ENCODE peak calls at places on chromosomes 11 and 22, in six cellular contexts. N is mesothelial cell of epicardium, Q is glutamatergic neuron, G is PC-3, L is fibroblast of pulmonary artery, A is CD14-positive monocyte. U is an unnamed sample.

GRCh38 chr11:617248-617911 is 1.6 kb upstream of the IRF7 start:
- DNase-seq in N (no peak), L (no peak), A (no peak), G (no peak), Q (no peak), U (no peak)

GRCh38 chr11:81634483-81634882 is 1099.2 kb downstream of the FAM181B start:
- DNase-seq in Q (no peak), A (no peak), G (no peak), N (no peak), L (no peak), U (no peak)

GRCh38 chr11:72684236-72684912 is 10.2 kb upstream of the PDE2A start:
- DNase-seq in A (no peak), L (peak), N (no peak), Q (peak), G (peak), U (peak)

GRCh38 chr11:68004551-68005335 is 846 bp upstream of the UNC93B1 start:
- DNase-seq in N (no peak), A (no peak), G (no peak), L (no peak), Q (no peak), U (no peak)

GRCh38 chr11:83122050-83122449 is 34.9 kb upstream of the PCF11 start:
- DNase-seq in L (no peak), G (no peak), A (no peak), Q (no peak), N (no peak), U (no peak)

GRCh38 chr11:124069429-124070401 is 28.6 kb upstream of the OR10G7 start:
- DNase-seq in L (peak), N (no peak), G (peak), A (peak), Q (peak), U (no peak)

GRCh38 chr11:29328961-29329441 is 687.8 kb downstream of the KCNA4 start:
- DNase-seq in L (peak), G (peak), Q (no peak), N (no peak), A (no peak), U (no peak)

GRCh38 chr11:44851496-44851895 is 99.2 kb downstream of the TP53I11 start:
- DNase-seq in N (no peak), Q (no peak), G (no peak), A (no peak), L (no peak), U (no peak)

GRCh38 chr11:119342362-119343130 is 1.9 kb upstream of the C1QTNF5 start:
- DNase-seq in L (no peak), Q (no peak), G (no peak), N (no peak), A (no peak), U (no peak)

GRCh38 chr11:8266246-8267241 is 2.9 kb upstream of the LMO1 start:
- DNase-seq in N (peak), Q (no peak), A (peak), G (no peak), L (no peak), U (no peak)

GRCh38 chr11:96235725-96236124 is 107.3 kb downstream of the MAML2 start:
- DNase-seq in L (no peak), G (no peak), N (no peak), Q (no peak), A (no peak), U (no peak)

GRCh38 chr11:79466411-79466810 is 25.6 kb upstream of the TENM4 start:
- DNase-seq in A (no peak), N (no peak), Q (no peak), G (peak), L (peak), U (no peak)

GRCh38 chr11:74249496-74249895 is 61.9 kb downstream of the P4HA3 start:
- DNase-seq in Q (no peak), A (no peak), N (no peak), L (no peak), G (no peak), U (no peak)

GRCh38 chr11:12416552-12416951 is 39.2 kb downstream of the PARVA start:
- DNase-seq in A (no peak), L (no peak), N (no peak), Q (no peak), G (no peak), U (no peak)

GRCh38 chr11:1165256-1166041 is 7.7 kb downstream of the MUC5AC start:
- DNase-seq in G (no peak), A (peak), L (no peak), Q (no peak), N (no peak), U (no peak)

GRCh38 chr11:1473786-1474185 is 12.8 kb downstream of the MOB2 start:
- DNase-seq in Q (no peak), L (no peak), N (no peak), G (no peak), A (peak), U (no peak)

GRCh38 chr11:67572747-67573419 is 10.7 kb upstream of the GSTP1 start:
- DNase-seq in A (peak), Q (peak), G (peak), L (peak), N (no peak), U (no peak)

GRCh38 chr11:106329273-106330018 is 252.0 kb downstream of the AASDHPPT start:
- DNase-seq in L (peak), Q (no peak), N (no peak), A (no peak), G (peak), U (no peak)

GRCh38 chr11:1017269-1018005 is 19.1 kb downstream of the MUC6 start:
- DNase-seq in Q (no peak), N (no peak), A (no peak), L (no peak), G (peak), U (no peak)

GRCh38 chr11:72814831-72815618 is 814 bp downstream of the ATG16L2 start:
- DNase-seq in N (no peak), L (peak), Q (no peak), G (peak), A (peak), U (peak)

GRCh38 chr11:124277809-124278208 is 21.6 kb downstream of the OR8G5 start:
- DNase-seq in L (peak), A (no peak), G (no peak), Q (no peak), N (no peak), U (no peak)

GRCh38 chr22:40070701-40071100 is 75.9 kb downstream of the FAM83F start:
- DNase-seq in L (no peak), Q (no peak), A (no peak), N (no peak), G (no peak), U (no peak)

GRCh38 chr22:31075961-31076360 is 5.2 kb upstream of the SMTN start:
- DNase-seq in L (peak), G (no peak), A (no peak), N (no peak), Q (no peak), U (no peak)

GRCh38 chr11:106384429-106384828 is 307.0 kb downstream of the AASDHPPT start:
- DNase-seq in N (no peak), A (no peak), Q (no peak), L (no peak), G (no peak), U (no peak)

GRCh38 chr11:2833051-2833937 is 52.3 kb downstream of the CDKN1C start:
- DNase-seq in A (no peak), L (no peak), G (no peak), N (no peak), Q (no peak), U (no peak)

GRCh38 chr11:102733232-102733875 is 8.6 kb upstream of the MMP8 start:
- DNase-seq in G (peak), Q (peak), A (peak), N (no peak), L (peak), U (no peak)

GRCh38 chr11:70048279-70049024 is 29.7 kb upstream of the ANO1 start:
- DNase-seq in A (no peak), L (no peak), G (peak), Q (no peak), N (no peak), U (no peak)
- TF ChIP-seq CTCF in A (no peak), L (peak), G (peak), Q (no peak), N (no peak), U (no peak)

GRCh38 chr22:50001388-50002231 is 11.0 kb downstream of the IL17REL start:
- DNase-seq in G (no peak), Q (no peak), A (no peak), N (no peak), L (no peak), U (no peak)
- TF ChIP-seq CTCF in G (no peak), Q (no peak), A (no peak), N (no peak), L (no peak), U (no peak)

DNA sequence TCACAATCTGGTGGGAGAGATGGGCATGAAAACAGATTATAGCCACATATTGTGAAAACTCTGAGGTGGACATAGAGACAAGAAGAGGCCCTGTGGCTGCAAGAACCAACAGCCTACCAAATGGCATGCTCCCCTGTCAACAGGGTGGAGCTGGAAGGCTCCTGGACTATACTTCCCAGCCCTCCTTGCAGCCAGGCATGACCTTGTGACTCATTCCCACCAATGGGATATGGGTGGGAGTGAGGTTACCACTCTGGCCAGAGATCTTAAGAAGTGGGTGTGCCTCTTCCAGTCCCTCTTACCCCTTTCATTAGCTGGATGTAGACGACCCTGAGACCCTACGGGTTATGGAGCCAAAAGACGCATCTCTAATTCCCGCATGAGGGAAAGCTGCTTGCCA is 126.4 kb upstream of the ZBED5 start:
- DNase-seq in N (no peak), L (no peak), A (no peak), G (no peak), Q (no peak), U (no peak)
- TF ChIP-seq CTCF in N (no peak), L (no peak), A (no peak), G (no peak), Q (no peak), U (no peak)

GRCh38 chr11:108160970-108161566 is 39.7 kb downstream of the ACAT1 start:
- DNase-seq in Q (no peak), A (no peak), L (no peak), N (no peak), G (no peak), U (no peak)
- TF ChIP-seq CTCF in Q (no peak), A (no peak), L (no peak), N (no peak), G (no peak), U (no peak)

DNA sequence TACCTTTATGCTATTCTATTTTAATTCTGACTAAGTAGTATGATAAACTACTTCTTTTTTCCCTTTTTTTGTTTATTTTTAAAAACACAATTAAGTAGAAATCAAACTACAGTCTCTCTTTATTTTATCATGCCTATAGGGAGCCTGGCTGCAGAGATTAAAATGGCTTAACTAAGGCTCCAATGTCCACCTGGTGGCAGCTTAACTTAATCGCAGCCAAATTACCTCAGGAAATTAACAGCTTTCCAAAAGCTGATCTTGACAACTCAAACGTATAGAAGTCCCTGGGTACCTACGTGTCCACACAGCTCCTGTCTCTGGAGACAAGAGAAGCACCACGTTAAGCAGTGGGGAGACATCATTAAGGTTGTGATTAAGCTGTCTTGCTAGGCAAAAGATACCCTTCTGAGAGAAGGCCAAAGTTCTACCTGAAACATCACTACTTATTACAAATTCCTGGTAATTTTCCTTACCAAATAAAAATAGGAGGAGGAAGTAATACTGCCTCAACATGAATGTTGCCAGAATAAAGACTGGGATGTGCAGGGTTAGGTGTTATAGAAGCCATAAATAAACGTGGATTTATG is 63.2 kb upstream of the SNX19 start:
- DNase-seq in N (no peak), Q (no peak), A (no peak), L (peak), G (peak), U (peak)
- TF ChIP-seq CTCF in N (peak), Q (peak), A (no peak), L (peak), G (peak), U (peak)

DNA sequence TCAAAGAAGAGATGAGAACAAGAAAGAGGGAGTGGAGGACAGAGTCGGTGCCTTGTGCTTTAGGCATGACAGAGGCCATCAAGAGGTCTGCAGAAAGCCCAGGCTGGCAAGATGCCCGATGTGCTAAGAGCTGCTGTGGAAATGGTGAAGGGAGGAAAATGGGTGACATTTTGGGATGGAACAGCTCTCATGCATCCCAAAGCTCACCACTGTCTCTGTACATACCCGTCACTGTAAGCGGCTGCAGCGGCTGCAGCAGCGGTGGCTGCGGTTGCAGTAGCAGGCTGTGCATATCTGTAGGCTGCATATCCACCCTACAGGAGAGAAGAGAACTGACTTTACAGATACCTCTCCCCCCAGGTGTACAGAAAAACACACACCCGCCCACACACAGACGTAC is 28.6 kb downstream of the APOL5 start:
- DNase-seq in N (no peak), A (no peak), Q (no peak), G (no peak), L (peak), U (no peak)
- TF ChIP-seq CTCF in N (no peak), A (no peak), Q (no peak), G (no peak), L (no peak), U (no peak)

U was measured in D721Med.